ENCODE peak calls at places on chromosomes 6 and 20, in five cellular contexts. C, R, I, O and S are unnamed samples.

GRCh38 chr6:81265106-81265505 is 487.4 kb downstream of the TENT5A start:
- DNase-seq in C (no peak), R (peak), I (no peak), O (no peak), S (no peak)

GRCh38 chr6:29087213-29087612 is at the start of gene OR2B3:
- DNase-seq in C (no peak), R (no peak), I (no peak), O (no peak), S (no peak)

GRCh38 chr20:327946-328563 is 2.7 kb downstream of the SOX12 start:
- DNase-seq in C (no peak), R (no peak), I (no peak), O (no peak), S (no peak)

GRCh38 chr6:154347981-154348380 is 8.6 kb downstream of the IPCEF1 start:
- DNase-seq in C (no peak), R (no peak), I (no peak), O (no peak), S (no peak)

GRCh38 chr20:61308171-61308795 is 56.2 kb downstream of the CDH4 start:
- DNase-seq in C (no peak), R (no peak), I (no peak), O (no peak), S (no peak)

GRCh38 chr6:88119769-88120168 is 46.4 kb downstream of the CNR1 start:
- DNase-seq in C (no peak), R (no peak), I (no peak), O (no peak), S (no peak)

GRCh38 chr20:35739294-35740163 is 2.5 kb downstream of the RBM39 start:
- DNase-seq in C (no peak), R (no peak), I (no peak), O (no peak), S (no peak)

GRCh38 chr20:24943196-24943595 is 5.9 kb upstream of the CST7 start:
- DNase-seq in C (no peak), R (no peak), I (no peak), O (no peak), S (no peak)

GRCh38 chr6:151078655-151079054 is 161.1 kb upstream of the AKAP12 start:
- DNase-seq in C (no peak), R (no peak), I (no peak), O (no peak), S (no peak)

GRCh38 chr20:53550590-53551187 is 43.0 kb downstream of the ZNF217 start:
- DNase-seq in C (no peak), R (no peak), I (no peak), O (no peak), S (no peak)

DNA sequence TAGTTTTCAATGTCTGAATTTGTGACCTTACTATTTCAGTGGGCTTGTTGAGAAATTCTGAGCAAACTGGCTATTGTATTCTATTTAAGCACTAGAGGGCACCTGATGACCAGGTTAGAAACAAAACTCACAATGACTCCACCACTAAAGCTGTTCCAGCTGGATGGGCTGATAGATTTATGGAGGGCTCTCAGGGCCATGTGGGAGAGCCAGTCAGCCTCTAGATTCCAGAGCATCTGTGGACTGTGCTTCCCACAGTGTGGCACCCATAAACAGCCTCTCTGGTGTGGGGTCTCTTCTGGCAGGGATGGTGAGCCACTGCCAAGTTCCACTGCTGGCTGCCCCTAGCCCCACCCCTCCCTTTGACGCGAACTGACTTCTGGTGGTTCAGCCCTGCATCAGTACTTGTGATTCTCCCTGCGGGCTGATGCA is 29.2 kb downstream of the C6orf58 start:
- DNase-seq in C (no peak), R (no peak), I (no peak), O (no peak), S (peak)
- TF ChIP-seq CTCF in C (peak), R (no peak), I (no peak), O (peak), S (no peak)

GRCh38 chr20:19756756-19757486 is 1.1 kb upstream of the RIN2 start:
- DNase-seq in C (no peak), R (no peak), I (no peak), O (no peak), S (no peak)
- TF ChIP-seq CTCF in C (no peak), R (no peak), I (no peak), O (no peak), S (no peak)

DNA sequence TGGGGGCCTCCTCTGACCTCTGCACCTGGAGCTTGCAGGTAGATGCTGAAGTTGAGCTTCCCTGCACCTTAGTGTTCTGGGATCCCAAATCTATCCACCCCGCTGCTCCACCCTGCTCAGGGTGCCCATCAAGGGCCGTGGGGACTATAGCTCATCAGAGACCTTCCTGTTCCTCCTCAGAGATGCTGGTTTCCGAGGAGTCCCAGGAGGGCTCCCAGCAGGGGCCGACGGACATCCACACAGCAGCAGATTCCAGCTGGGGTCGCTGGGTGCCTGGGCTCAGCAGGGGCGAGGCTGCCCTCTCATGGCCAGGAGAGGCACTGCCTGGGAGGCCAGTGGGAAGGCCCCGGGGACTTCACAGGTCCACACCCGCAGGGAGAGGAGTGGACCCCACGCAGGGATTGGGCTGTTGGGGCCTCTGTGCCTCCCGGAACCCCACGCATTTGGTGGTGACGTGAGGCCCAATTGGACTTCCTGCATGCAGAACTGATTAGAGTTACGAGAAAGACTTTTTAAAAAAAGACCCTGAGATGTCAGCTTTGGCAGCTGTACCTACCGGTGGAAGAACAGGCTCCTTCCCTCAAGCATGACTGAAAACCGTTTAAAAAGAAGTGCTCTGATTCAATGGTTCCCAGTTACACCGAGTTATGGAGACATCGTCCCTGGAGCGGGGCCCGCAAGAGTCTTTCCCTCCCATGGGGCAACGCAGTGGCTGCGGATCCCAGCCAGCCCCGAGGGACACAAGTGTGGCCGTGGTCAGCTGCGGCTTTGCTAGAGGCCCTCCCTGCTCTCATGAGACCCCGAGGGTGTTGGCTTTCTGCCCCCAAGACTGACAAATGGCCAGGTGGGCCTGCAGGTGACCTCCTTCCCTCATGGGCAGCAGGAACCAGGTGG is 25.3 kb upstream of the SLCO4A1 start:
- DNase-seq in C (peak), R (peak), I (peak), O (peak), S (peak)
- TF ChIP-seq CTCF in C (peak), R (peak), I (peak), O (peak), S (peak)

DNA sequence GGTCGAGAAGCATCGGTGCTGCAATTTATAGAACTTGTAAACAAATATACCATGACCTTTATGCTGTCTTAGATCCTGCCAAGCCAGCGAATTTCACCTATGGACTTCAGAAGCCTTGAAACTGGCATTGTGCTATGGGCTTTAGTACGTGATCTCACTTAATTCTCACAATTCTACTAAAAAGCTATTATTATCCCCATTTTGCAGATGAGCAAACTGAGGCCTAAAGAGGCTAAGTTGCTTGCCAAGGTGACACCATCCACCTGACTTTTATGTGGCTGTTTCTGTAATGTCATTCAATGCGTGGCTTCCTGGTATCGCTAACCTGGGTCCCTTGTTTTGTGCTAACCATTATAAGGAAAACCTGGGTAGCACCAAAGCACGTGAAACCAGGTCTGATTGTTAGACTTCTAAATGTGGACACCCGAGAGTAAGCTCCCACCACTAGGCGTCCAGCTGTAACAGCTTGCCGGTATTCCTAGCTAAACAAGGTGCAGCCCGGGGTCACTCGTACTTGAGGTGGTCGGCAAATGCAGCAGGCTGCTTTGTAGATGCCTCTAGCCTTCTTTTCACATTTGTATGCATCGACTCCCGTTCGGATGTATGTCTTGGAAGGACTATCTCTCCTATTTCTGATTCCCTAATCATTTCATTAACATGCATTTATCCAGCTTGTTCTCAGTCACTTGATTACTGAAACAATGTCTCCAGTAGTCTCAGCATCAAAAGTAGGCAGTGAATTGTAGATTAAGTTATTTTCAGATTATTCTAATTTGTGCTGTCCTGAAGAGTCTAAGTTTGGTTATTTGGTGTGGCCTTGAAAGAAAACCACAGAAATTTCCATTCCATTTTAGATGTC is 1.1 kb downstream of the SYNJ2 start:
- DNase-seq in C (no peak), R (no peak), I (no peak), O (no peak), S (no peak)
- TF ChIP-seq CTCF in C (peak), R (no peak), I (peak), O (peak), S (no peak)

GRCh38 chr6:4941782-4942672 is 61.8 kb downstream of the RPP40 start:
- DNase-seq in C (no peak), R (peak), I (peak), O (no peak), S (peak)

GRCh38 chr6:4940416-4940815 is 63.4 kb downstream of the RPP40 start:
- DNase-seq in C (no peak), R (no peak), I (no peak), O (no peak), S (no peak)

GRCh38 chr6:4943716-4944115 is 60.1 kb downstream of the RPP40 start:
- DNase-seq in C (no peak), R (no peak), I (no peak), O (no peak), S (no peak)

GRCh38 chr6:4944325-4944724 is 59.5 kb downstream of the RPP40 start:
- DNase-seq in C (no peak), R (no peak), I (no peak), O (no peak), S (no peak)

DNA sequence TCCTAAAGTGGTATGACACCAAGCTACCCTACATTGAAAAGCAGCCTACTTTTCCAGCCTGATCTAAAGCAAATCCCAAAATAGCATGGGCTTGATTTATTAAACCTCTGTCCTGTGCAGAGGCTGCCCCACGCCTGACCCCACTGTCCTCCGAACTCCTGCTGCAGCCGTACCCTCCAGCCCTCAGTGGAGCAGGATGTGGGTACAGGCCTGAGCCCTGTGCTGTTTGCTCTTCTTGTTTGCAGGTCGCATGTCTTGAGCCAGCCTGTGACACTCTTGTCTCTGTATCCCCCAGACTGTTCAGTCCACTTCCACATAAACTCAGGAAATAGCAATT is 61.2 kb downstream of the RPP40 start:
- DNase-seq in C (no peak), R (no peak), I (no peak), O (no peak), S (no peak)
- TF ChIP-seq CTCF in C (no peak), R (no peak), I (no peak), O (no peak), S (no peak)

GRCh38 chr6:106085687-106085983 is 501 bp upstream of the PRDM1 start:
- DNase-seq in C (no peak), R (no peak), I (no peak), O (no peak), S (no peak)

GRCh38 chr6:106085984-106086832 is at the start of gene PRDM1:
- DNase-seq in C (peak), R (peak), I (peak), O (peak), S (peak)

GRCh38 chr6:106092279-106092678 is 6.1 kb downstream of the PRDM1 start:
- DNase-seq in C (no peak), R (no peak), I (no peak), O (no peak), S (no peak)

GRCh38 chr6:106087548-106088325 is 1.6 kb downstream of the PRDM1 start:
- DNase-seq in C (peak), R (peak), I (no peak), O (no peak), S (no peak)

GRCh38 chr6:106089981-106090380 is 3.8 kb downstream of the PRDM1 start:
- DNase-seq in C (no peak), R (no peak), I (no peak), O (no peak), S (no peak)
- TF ChIP-seq CTCF in C (no peak), R (no peak), I (peak), O (no peak), S (peak)

GRCh38 chr6:157323114-157323923 is at the start of gene TMEM242:
- DNase-seq in C (peak), R (peak), I (peak), O (peak), S (peak)

GRCh38 chr6:157326979-157327378 is 3.7 kb upstream of the TMEM242 start:
- DNase-seq in C (no peak), R (no peak), I (no peak), O (no peak), S (no peak)

GRCh38 chr6:157325069-157325805 is 1.9 kb upstream of the TMEM242 start:
- DNase-seq in C (no peak), R (no peak), I (no peak), O (no peak), S (no peak)

GRCh38 chr6:157322792-157323113 is 566 bp downstream of the TMEM242 start:
- DNase-seq in C (no peak), R (no peak), I (no peak), O (no peak), S (no peak)

GRCh38 chr6:157323924-157324276 is 581 bp upstream of the TMEM242 start:
- DNase-seq in C (peak), R (peak), I (no peak), O (peak), S (peak)
- TF ChIP-seq CTCF in C (no peak), R (peak), I (peak), O (no peak), S (peak)

DNA sequence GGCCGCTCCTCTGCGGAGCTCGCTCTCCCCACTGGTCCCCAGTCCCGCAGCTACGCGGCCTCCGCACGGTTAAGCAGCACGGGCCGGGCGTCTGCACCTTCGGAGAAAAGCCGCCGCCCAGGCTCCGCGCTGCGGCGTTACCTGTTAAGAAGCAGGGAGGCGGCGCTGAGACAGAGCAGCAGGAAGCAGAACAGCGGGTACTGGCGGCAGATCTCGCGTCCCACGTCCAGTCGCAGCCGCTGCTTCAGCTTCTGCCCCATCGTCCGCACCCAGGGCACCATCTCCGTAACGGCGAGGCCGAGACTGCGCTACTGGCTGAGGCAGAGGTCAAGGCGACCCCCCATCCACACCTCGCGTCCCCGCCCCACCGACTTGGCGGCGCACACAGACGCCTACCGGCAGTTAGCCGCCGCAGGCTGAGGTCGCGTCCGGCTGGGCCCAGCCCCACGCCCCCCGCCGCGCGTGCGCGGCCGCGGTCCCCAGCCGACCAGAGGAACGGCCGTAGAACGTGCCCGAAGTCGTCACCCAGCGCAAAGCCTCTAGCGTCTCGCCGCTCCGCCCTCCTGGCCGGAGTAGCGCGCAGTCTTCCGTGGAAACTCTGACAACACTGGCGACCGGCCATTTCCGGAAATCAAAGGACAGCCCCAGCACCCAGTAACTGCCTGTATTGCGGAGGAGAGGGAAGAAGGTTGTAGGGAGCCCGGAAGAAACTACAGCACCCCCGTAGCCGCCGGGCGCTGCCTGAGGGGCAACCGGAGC is at the start of gene SNX14:
- DNase-seq in C (peak), R (peak), I (peak), O (peak), S (peak)
- TF ChIP-seq CTCF in C (peak), R (no peak), I (peak), O (peak), S (no peak)

GRCh38 chr6:26088344-26088743 is 1.1 kb downstream of the HFE start:
- DNase-seq in C (peak), R (no peak), I (no peak), O (no peak), S (no peak)
- TF ChIP-seq CTCF in C (no peak), R (no peak), I (no peak), O (no peak), S (no peak)